ENCODE peak calls at places on chromosomes 5 and 9, in five cellular contexts. O, A, E, P and C are unnamed samples.

GRCh38 chr5:106314221-106314824 is 1356.4 kb downstream of the EFNA5 start:
- DNase-seq in O (no peak), A (no peak), E (peak; percentile 32), P (no peak), C (no peak)

GRCh38 chr9:94085062-94085639 is 887 bp downstream of the PTPDC1 start:
- DNase-seq in O (peak; percentile 88), A (no peak), E (peak; percentile 74), P (no peak), C (peak; percentile 65)

GRCh38 chr5:139282195-139282557 is 11.4 kb upstream of the MATR3 start:
- DNase-seq in O (peak; percentile 13), A (no peak), E (peak; percentile 45), P (no peak), C (no peak)

GRCh38 chr5:40988761-40989510 is 79.6 kb downstream of the C7 start:
- DNase-seq in O (no peak), A (no peak), E (no peak), P (no peak), C (no peak)

GRCh38 chr5:1777281-1778137 is 22.1 kb downstream of the MRPL36 start:
- DNase-seq in O (peak; percentile 38), A (no peak), E (no peak), P (no peak), C (no peak)

GRCh38 chr5:98570661-98571181 is 202.7 kb upstream of the RGMB start:
- DNase-seq in O (no peak), A (no peak), E (peak; percentile 91), P (no peak), C (no peak)

GRCh38 chr9:137679249-137679648 is 60.4 kb downstream of the EHMT1 start:
- DNase-seq in O (peak; percentile 70), A (no peak), E (no peak), P (no peak), C (peak; percentile 86)

GRCh38 chr5:23704176-23704855 is 196.9 kb downstream of the PRDM9 start:
- DNase-seq in O (no peak), A (no peak), E (no peak), P (no peak), C (no peak)

GRCh38 chr5:94562327-94562971 is 56.0 kb downstream of the KIAA0825 start:
- DNase-seq in O (no peak), A (no peak), E (no peak), P (no peak), C (no peak)

GRCh38 chr5:3709724-3710348 is 114.2 kb downstream of the IRX1 start:
- DNase-seq in O (no peak), A (no peak), E (no peak), P (no peak), C (no peak)

GRCh38 chr5:67203701-67204074 is 7.1 kb upstream of the CD180 start:
- DNase-seq in O (no peak), A (no peak), E (no peak), P (no peak), C (no peak)

GRCh38 chr9:4630836-4631235 is 31.3 kb upstream of the PLPP6 start:
- DNase-seq in O (no peak), A (no peak), E (no peak), P (no peak), C (no peak)

GRCh38 chr5:149153751-149154610 is 12.7 kb downstream of the ABLIM3 start:
- DNase-seq in O (no peak), A (no peak), E (peak; percentile 60), P (peak; percentile 85), C (no peak)

GRCh38 chr5:136724161-136724560 is 358.8 kb upstream of the TRPC7 start:
- DNase-seq in O (no peak), A (no peak), E (no peak), P (no peak), C (no peak)

GRCh38 chr5:129465945-129466344 is 5.8 kb downstream of the ADAMTS19 start:
- DNase-seq in O (no peak), A (no peak), E (no peak), P (no peak), C (no peak)

GRCh38 chr5:129459485-129460120 is 495 bp upstream of the ADAMTS19 start:
- DNase-seq in O (peak; percentile 88), A (peak; percentile 27), E (peak; percentile 48), P (peak; percentile 58), C (peak; percentile 75)

GRCh38 chr5:129461816-129462396 is 1.8 kb downstream of the ADAMTS19 start:
- DNase-seq in O (no peak), A (no peak), E (no peak), P (no peak), C (peak; percentile 7)

GRCh38 chr5:129460951-129461815 is 1.1 kb downstream of the ADAMTS19 start:
- DNase-seq in O (peak; percentile 88), A (peak; percentile 52), E (peak; percentile 18), P (peak; percentile 50), C (peak; percentile 78)

GRCh38 chr5:129460121-129460950 is at the start of gene ADAMTS19:
- DNase-seq in O (peak; percentile 85), A (peak; percentile 27), E (peak; percentile 55), P (peak; percentile 39), C (peak; percentile 73)
- H3K27me3 ChIP-seq in O (peaks cover 6% of the 10 kb centered on the region), A (no peaks in the 10 kb centered on the region), E (peaks cover 12% of the 10 kb centered on the region), P (peaks cover 33% of the 10 kb centered on the region), C (peaks cover 3% of the 10 kb centered on the region)

GRCh38 chr5:147397616-147398015 is 112.3 kb downstream of the DPYSL3 start:
- DNase-seq in O (peak; percentile 81), A (no peak), E (no peak), P (no peak), C (peak; percentile 59)
- H3K36me3 ChIP-seq in O (peaks cover 41% of the 10 kb centered on the region), A (no peaks in the 10 kb centered on the region), E (peaks cover 69% of the 10 kb centered on the region), P (peaks cover 89% of the 10 kb centered on the region), C (peaks cover 49% of the 10 kb centered on the region)

GRCh38 chr9:123348317-123348992 is 7.5 kb upstream of the CRB2 start:
- DNase-seq in O (peak; percentile 53), A (no peak), E (no peak), P (no peak), C (peak; percentile 53)
- H3K27me3 ChIP-seq in O (peaks cover 9% of the 10 kb centered on the region), A (no peaks in the 10 kb centered on the region), E (peaks cover 27% of the 10 kb centered on the region), P (peaks cover 7% of the 10 kb centered on the region), C (no peaks in the 10 kb centered on the region)

DNA sequence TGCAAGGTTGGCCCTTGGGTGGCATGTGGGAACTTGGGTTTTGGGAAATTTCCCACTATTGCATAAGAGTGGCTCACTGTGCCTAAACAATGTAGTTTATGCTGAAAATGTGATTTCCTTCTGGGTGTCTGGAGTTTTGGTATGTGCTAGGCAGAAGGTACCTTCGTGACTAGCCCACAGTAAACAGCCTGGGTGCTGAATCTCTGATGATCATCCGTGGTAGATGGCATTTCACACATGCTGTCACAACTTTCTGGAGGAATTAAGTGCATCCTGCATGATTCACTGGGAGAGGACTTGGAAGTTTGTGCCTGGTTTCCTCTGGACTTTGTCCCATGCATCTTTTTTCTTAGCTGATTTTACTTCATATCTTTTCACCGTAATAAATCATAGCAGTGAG is 64.5 kb downstream of the LNPEP start:
- DNase-seq in O (no peak), A (no peak), E (no peak), P (no peak), C (no peak)
- H3K36me3 ChIP-seq in O (peaks cover 11% of the 10 kb centered on the region), A (no peaks in the 10 kb centered on the region), E (peaks cover 3% of the 10 kb centered on the region), P (peaks cover 77% of the 10 kb centered on the region), C (no peaks in the 10 kb centered on the region)

DNA sequence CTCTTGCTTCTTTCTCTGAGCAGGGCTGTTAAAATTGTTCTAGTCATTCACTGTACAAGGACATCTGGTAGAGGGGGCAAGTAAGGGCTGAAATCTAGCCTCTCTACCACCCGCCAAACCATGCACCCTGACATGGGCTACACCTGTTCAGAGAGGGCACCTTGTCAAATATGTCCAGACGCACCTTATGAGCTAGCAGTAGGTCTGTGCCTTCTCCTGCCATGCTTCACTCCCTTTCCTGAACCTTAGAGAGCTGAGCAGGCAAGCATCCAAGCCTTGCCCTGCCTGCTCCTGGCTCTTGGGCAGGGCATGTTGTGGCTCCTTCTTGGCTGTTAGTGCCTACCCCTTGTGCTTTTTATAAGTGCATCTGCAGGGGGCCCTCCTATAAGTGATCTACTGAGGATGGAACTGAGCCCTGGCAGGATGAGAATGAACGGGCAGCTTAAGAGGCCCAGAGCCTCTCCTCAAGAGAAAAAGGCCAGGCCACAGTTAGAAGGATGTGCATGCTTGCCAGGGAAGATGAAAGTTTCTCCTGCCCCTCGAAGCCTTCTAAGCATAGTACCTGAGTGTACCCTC is 3.8 kb upstream of the NEUROG1 start:
- DNase-seq in O (peak; percentile 22), A (no peak), E (no peak), P (no peak), C (no peak)
- H3K27me3 ChIP-seq in O (peaks cover 100% of the 10 kb centered on the region), A (peaks cover 57% of the 10 kb centered on the region), E (peaks cover 94% of the 10 kb centered on the region), P (peaks cover 98% of the 10 kb centered on the region), C (peaks cover 100% of the 10 kb centered on the region)

GRCh38 chr9:90899287-90899686 is 97.7 kb downstream of the SYK start:
- DNase-seq in O (no peak), A (no peak), E (no peak), P (no peak), C (no peak)

GRCh38 chr9:90895786-90896185 is 94.2 kb downstream of the SYK start:
- DNase-seq in O (peak; percentile 28), A (no peak), E (no peak), P (no peak), C (no peak)

GRCh38 chr9:90900130-90900529 is 98.5 kb downstream of the SYK start:
- DNase-seq in O (peak; percentile 66), A (no peak), E (no peak), P (peak; percentile 73), C (no peak)

GRCh38 chr9:90896231-90896630 is 94.6 kb downstream of the SYK start:
- DNase-seq in O (peak; percentile 67), A (no peak), E (no peak), P (no peak), C (no peak)

DNA sequence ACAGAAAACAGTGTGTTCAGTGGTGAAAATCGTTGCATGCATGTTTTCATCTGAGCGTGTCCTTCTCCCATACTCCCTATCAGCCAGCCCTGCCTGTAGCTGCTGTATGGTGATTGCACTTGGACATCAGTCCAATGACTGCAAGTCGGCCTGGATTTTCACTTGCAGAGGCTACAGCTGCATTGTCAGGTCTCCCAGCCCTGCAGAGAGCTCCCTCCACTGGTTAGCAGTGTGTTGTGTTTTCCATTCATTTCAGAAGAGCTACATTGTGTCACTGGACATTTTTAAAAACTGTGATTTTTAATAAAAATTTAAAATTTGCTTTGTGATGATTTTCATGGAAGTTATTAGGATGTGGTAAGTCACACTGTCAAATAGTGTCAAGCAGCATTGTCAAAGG is 96.6 kb downstream of the SYK start:
- DNase-seq in O (peak; percentile 53), A (no peak), E (no peak), P (no peak), C (no peak)
- H3K36me3 ChIP-seq in O (no peaks in the 10 kb centered on the region), A (no peaks in the 10 kb centered on the region), E (no peaks in the 10 kb centered on the region), P (no peaks in the 10 kb centered on the region), C (no peaks in the 10 kb centered on the region)

GRCh38 chr5:141051526-141051876 is 327 bp downstream of the PCDHB1 start:
- DNase-seq in O (peak; percentile 75), A (no peak), E (no peak), P (no peak), C (peak; percentile 14)

GRCh38 chr5:141050622-141051525 is at the start of gene PCDHB1:
- DNase-seq in O (peak; percentile 73), A (no peak), E (no peak), P (no peak), C (peak; percentile 15)
- H3K27me3 ChIP-seq in O (peaks cover 35% of the 10 kb centered on the region), A (no peaks in the 10 kb centered on the region), E (no peaks in the 10 kb centered on the region), P (peaks cover 16% of the 10 kb centered on the region), C (peaks cover 12% of the 10 kb centered on the region)

GRCh38 chr9:35703906-35704672 is 14.4 kb upstream of the TPM2 start:
- DNase-seq in O (no peak), A (no peak), E (no peak), P (peak; percentile 69), C (no peak)
- H3K36me3 ChIP-seq in O (peaks cover 94% of the 10 kb centered on the region), A (peaks cover 73% of the 10 kb centered on the region), E (peaks cover 96% of the 10 kb centered on the region), P (peaks cover 100% of the 10 kb centered on the region), C (peaks cover 77% of the 10 kb centered on the region)